ENCODE peak calls at places on chromosomes 16 and 17, in seven cellular contexts. H, R, X, S, A, B and D are unnamed samples.
A peak's percentile ranks its signal among the peaks of the same experiment; 100 is the strongest.

GRCh38 chr16:29900102-29900887 is at the start of gene ASPHD1:
- DNase-seq in S (peak; percentile 92), R (peak; percentile 90), X (peak; percentile 64), H (peak; percentile 86), A (peak; percentile 54), B (peak; percentile 87), D (no peak)

GRCh38 chr17:20920813-20921199 is 122.0 kb downstream of the USP22 start:
- DNase-seq in S (no peak), A (no peak), X (peak; percentile 44), H (no peak), B (no peak), R (peak; percentile 22), D (no peak)

GRCh38 chr17:47946929-47947397 is 5.6 kb downstream of the PNPO start:
- DNase-seq in A (peak; percentile 68), H (peak; percentile 81), X (peak; percentile 71), R (peak; percentile 89), S (peak; percentile 75), B (peak; percentile 100), D (no peak)

GRCh38 chr16:82033006-82033405 is 2.0 kb upstream of the HSD17B2 start:
- DNase-seq in B (no peak), H (no peak), R (no peak), X (no peak), S (no peak), A (no peak), D (no peak)

GRCh38 chr17:41835800-41836549 is at the start of gene NT5C3B:
- DNase-seq in B (peak; percentile 93), X (no peak), S (peak; percentile 78), H (peak; percentile 60), R (peak; percentile 43), A (peak; percentile 52), D (peak; percentile 84)

GRCh38 chr17:42979511-42980273 is at the start of gene PTGES3L:
- DNase-seq in A (no peak), S (peak; percentile 67), R (peak; percentile 75), H (peak; percentile 56), X (no peak), B (peak; percentile 57), D (no peak)

GRCh38 chr16:1026057-1026783 is 44.6 kb downstream of the SOX8 start:
- DNase-seq in A (no peak), X (no peak), S (peak; percentile 53), R (no peak), H (no peak), B (no peak), D (no peak)

GRCh38 chr16:64866026-64866425 is 255.8 kb downstream of the CDH11 start:
- DNase-seq in B (no peak), X (no peak), S (no peak), A (no peak), H (no peak), R (no peak), D (no peak)

GRCh38 chr16:24052466-24053324 is 203.4 kb upstream of the CACNG3 start:
- DNase-seq in B (no peak), H (no peak), X (no peak), A (no peak), S (no peak), R (no peak), D (no peak)

GRCh38 chr16:50251375-50252081 is 14.8 kb upstream of the ADCY7 start:
- DNase-seq in A (no peak), B (no peak), S (no peak), H (no peak), R (peak; percentile 96), X (peak; percentile 61), D (peak; percentile 92)

GRCh38 chr17:76700627-76701470 is 9.9 kb downstream of the MXRA7 start:
- DNase-seq in H (peak; percentile 41), R (no peak), S (peak; percentile 63), A (no peak), X (no peak), B (no peak), D (no peak)

GRCh38 chr17:77720946-77721822 is 237.3 kb upstream of the TNRC6C start:
- DNase-seq in A (no peak), X (no peak), R (no peak), S (no peak), B (no peak), H (no peak), D (no peak)

GRCh38 chr16:9053006-9053601 is 38.3 kb upstream of the HAPSTR1 start:
- DNase-seq in B (peak; percentile 64), R (peak; percentile 50), H (peak; percentile 90), A (no peak), S (peak; percentile 95), X (no peak), D (no peak)

GRCh38 chr17:35372846-35373531 is 432 bp downstream of the SLFN11 start:
- DNase-seq in B (peak; percentile 15), S (peak; percentile 38), H (peak; percentile 46), R (peak; percentile 19), X (no peak), A (no peak), D (no peak)

GRCh38 chr17:37747222-37747621 is 2.4 kb upstream of the HNF1B start:
- DNase-seq in S (no peak), A (no peak), B (no peak), H (no peak), R (no peak), X (no peak), D (no peak)

GRCh38 chr17:39073353-39073752 is 78.1 kb downstream of the PLXDC1 start:
- DNase-seq in B (no peak), X (no peak), A (no peak), H (no peak), S (no peak), R (no peak), D (no peak)

GRCh38 chr17:69539274-69539673 is 124.8 kb downstream of the MAP2K6 start:
- DNase-seq in A (no peak), H (no peak), X (no peak), S (no peak), B (no peak), R (peak; percentile 55), D (no peak)

GRCh38 chr17:9802294-9802693 is 10.9 kb upstream of the DHRS7C start:
- DNase-seq in H (peak; percentile 12), S (no peak), X (no peak), R (peak; percentile 96), A (no peak), B (peak; percentile 70), D (no peak)

GRCh38 chr17:8949061-8949622 is 16.4 kb downstream of the PIK3R5 start:
- DNase-seq in A (no peak), S (no peak), H (no peak), R (no peak), B (no peak), X (no peak), D (no peak)

GRCh38 chr16:17768257-17768656 is 297.5 kb upstream of the XYLT1 start:
- DNase-seq in X (no peak), A (no peak), H (no peak), R (peak; percentile 70), B (no peak), S (no peak), D (no peak)

GRCh38 chr17:75237100-75238014 is 24.0 kb downstream of the GGA3 start:
- DNase-seq in R (no peak), A (no peak), X (no peak), H (no peak), S (no peak), B (no peak), D (no peak)

GRCh38 chr17:82327757-82328140 is 5.8 kb downstream of the SECTM1 start:
- DNase-seq in H (no peak), X (no peak), R (no peak), A (no peak), B (no peak), S (no peak), D (no peak)

GRCh38 chr17:75096082-75096625 is 8.4 kb downstream of the SLC16A5 start:
- DNase-seq in A (no peak), H (no peak), S (no peak), R (peak; percentile 89), B (peak; percentile 90), X (peak; percentile 90), D (no peak)

GRCh38 chr17:68198931-68199836 is 48.7 kb upstream of the AMZ2 start:
- DNase-seq in B (peak; percentile 41), R (no peak), S (peak; percentile 53), A (peak; percentile 31), X (no peak), H (peak; percentile 58), D (no peak)

GRCh38 chr17:56292628-56293027 is 139.4 kb downstream of the ANKFN1 start:
- DNase-seq in S (no peak), A (no peak), B (no peak), H (no peak), R (peak; percentile 64), X (no peak), D (no peak)

GRCh38 chr17:40075216-40076100 is 12.7 kb downstream of the THRA start:
- DNase-seq in X (no peak), R (peak; percentile 69), H (peak; percentile 87), S (peak; percentile 86), B (no peak), A (peak; percentile 71), D (no peak)

GRCh38 chr16:2328428-2328827 is 12.1 kb downstream of the ABCA3 start:
- DNase-seq in A (no peak), B (no peak), R (no peak), H (no peak), X (no peak), S (no peak), D (no peak)

GRCh38 chr16:1455190-1456171 is 11.1 kb upstream of the CCDC154 start:
- DNase-seq in H (no peak), B (no peak), R (no peak), X (no peak), S (no peak), A (no peak), D (no peak)

GRCh38 chr16:24257965-24258364 is 1.8 kb downstream of the CACNG3 start:
- DNase-seq in S (peak; percentile 4), A (no peak), B (no peak), H (no peak), X (no peak), R (no peak), D (no peak)

GRCh38 chr16:79598341-79599181 is 2.0 kb downstream of the MAF start:
- DNase-seq in A (peak; percentile 23), H (peak; percentile 60), B (peak; percentile 31), X (no peak), S (peak; percentile 87), R (peak; percentile 15), D (peak; percentile 90)

GRCh38 chr17:60145006-60145935 is 4.5 kb upstream of the CA4 start:
- DNase-seq in X (no peak), B (no peak), S (peak; percentile 91), R (no peak), H (no peak), A (no peak), D (no peak)

GRCh38 chr17:51802544-51802943 is 356.0 kb downstream of the CA10 start:
- DNase-seq in R (no peak), B (no peak), X (no peak), H (no peak), S (no peak), A (no peak), D (no peak)

GRCh38 chr16:86261379-86261778 is 248.9 kb upstream of the FOXF1 start:
- DNase-seq in S (no peak), R (peak; percentile 65), A (no peak), X (no peak), B (no peak), H (no peak), D (no peak)

GRCh38 chr16:71707199-71707598 is 17.3 kb downstream of the PHLPP2 start:
- DNase-seq in H (no peak), B (no peak), R (no peak), X (no peak), A (no peak), S (peak; percentile 78), D (no peak)

GRCh38 chr17:16419074-16419928 is 3.9 kb downstream of the TRPV2 start:
- DNase-seq in R (peak; percentile 94), X (peak; percentile 82), A (peak; percentile 54), S (no peak), B (peak; percentile 84), H (no peak), D (no peak)

GRCh38 chr16:73019456-73020362 is 28.2 kb downstream of the ZFHX3 start:
- DNase-seq in A (no peak), H (no peak), S (no peak), R (peak; percentile 92), B (peak; percentile 87), X (peak; percentile 43), D (no peak)

GRCh38 chr17:48593840-48594411 is 347 bp upstream of the HOXB5 start:
- DNase-seq in X (no peak), S (peak; percentile 87), A (peak; percentile 78), R (peak; percentile 91), H (peak; percentile 90), B (peak; percentile 94), D (no peak)

GRCh38 chr17:17191346-17191792 is 14.8 kb downstream of the PLD6 start:
- DNase-seq in R (peak; percentile 77), B (no peak), H (no peak), A (no peak), S (no peak), X (peak; percentile 48), D (peak; percentile 73)